ENCODE peak calls at places on chromosomes 1 and 21, in nine cellular contexts. A, S, B, Z, Q, U, N, I and O are unnamed samples.

GRCh38 chr21:14215971-14216621 is at the start of gene RBM11:
- DNase-seq in A (peak), S (peak), B (no peak), Z (peak), Q (peak), U (peak), N (peak), I (peak), O (peak)

GRCh38 chr1:114692947-114693346 is 2.4 kb downstream of the AMPD1 start:
- DNase-seq in A (no peak), S (no peak), B (no peak), Z (no peak), Q (no peak), U (no peak), N (no peak), I (no peak), O (no peak)

GRCh38 chr1:41482001-41482765 is 2.3 kb downstream of the EDN2 start:
- DNase-seq in A (no peak), S (no peak), B (no peak), Z (no peak), Q (no peak), U (no peak), N (no peak), I (no peak), O (no peak)

GRCh38 chr1:100360790-100361232 is 8.5 kb downstream of the CDC14A start:
- DNase-seq in A (no peak), S (peak), B (no peak), Z (peak), Q (no peak), U (no peak), N (no peak), I (no peak), O (no peak)

GRCh38 chr1:55069280-55069679 is 29.9 kb downstream of the PCSK9 start:
- DNase-seq in A (no peak), S (no peak), B (no peak), Z (no peak), Q (no peak), U (no peak), N (no peak), I (no peak), O (no peak)

GRCh38 chr1:39960461-39960958 is 5.6 kb downstream of the MFSD2A start:
- DNase-seq in A (no peak), S (no peak), B (peak), Z (no peak), Q (no peak), U (no peak), N (no peak), I (no peak), O (peak)

GRCh38 chr1:216740334-216740733 is 17.1 kb upstream of the ESRRG start:
- DNase-seq in A (no peak), S (no peak), B (no peak), Z (peak), Q (no peak), U (no peak), N (no peak), I (no peak), O (no peak)

GRCh38 chr1:243946946-243947345 is 96.9 kb upstream of the AKT3 start:
- DNase-seq in A (no peak), S (peak), B (peak), Z (peak), Q (peak), U (no peak), N (no peak), I (peak), O (no peak)

GRCh38 chr1:78831731-78832360 is 174.7 kb downstream of the ADGRL4 start:
- DNase-seq in A (no peak), S (peak), B (no peak), Z (no peak), Q (no peak), U (peak), N (no peak), I (no peak), O (no peak)

GRCh38 chr21:27606422-27606821 is 639.5 kb upstream of the ADAMTS5 start:
- DNase-seq in A (no peak), S (no peak), B (no peak), Z (no peak), Q (no peak), U (no peak), N (no peak), I (no peak), O (no peak)

GRCh38 chr21:31659286-31660133 is at the start of gene SOD1:
- DNase-seq in A (peak), S (peak), B (peak), Z (peak), Q (peak), U (peak), N (peak), I (peak), O (peak)

GRCh38 chr1:52152976-52153375 is 11.1 kb downstream of the ZFYVE9 start:
- DNase-seq in A (no peak), S (peak), B (no peak), Z (no peak), Q (no peak), U (no peak), N (no peak), I (no peak), O (no peak)

GRCh38 chr1:234722904-234723588 is 113.1 kb upstream of the IRF2BP2 start:
- DNase-seq in A (peak), S (peak), B (peak), Z (peak), Q (no peak), U (peak), N (peak), I (no peak), O (no peak)

GRCh38 chr1:195958131-195958530 is 650.1 kb downstream of the KCNT2 start:
- DNase-seq in A (no peak), S (no peak), B (no peak), Z (no peak), Q (no peak), U (no peak), N (no peak), I (no peak), O (no peak)

GRCh38 chr1:26084091-26084561 is 16.7 kb upstream of the TRIM63 start:
- DNase-seq in A (no peak), S (no peak), B (no peak), Z (no peak), Q (no peak), U (no peak), N (no peak), I (no peak), O (no peak)

GRCh38 chr1:160759740-160760139 is 20.7 kb downstream of the SLAMF7 start:
- DNase-seq in A (no peak), S (no peak), B (no peak), Z (no peak), Q (no peak), U (no peak), N (no peak), I (no peak), O (no peak)

GRCh38 chr21:38773108-38774061 is 32.3 kb upstream of the ETS2 start:
- DNase-seq in A (no peak), S (peak), B (no peak), Z (no peak), Q (no peak), U (peak), N (no peak), I (no peak), O (no peak)

GRCh38 chr1:26357121-26357602 is 3.2 kb upstream of the CRYBG2 start:
- DNase-seq in A (no peak), S (no peak), B (no peak), Z (peak), Q (no peak), U (no peak), N (no peak), I (no peak), O (no peak)

GRCh38 chr1:150813028-150813707 is 5.1 kb upstream of the CTSK start:
- DNase-seq in A (peak), S (peak), B (peak), Z (peak), Q (no peak), U (peak), N (peak), I (peak), O (peak)

GRCh38 chr1:151611288-151611790 is 511 bp upstream of the SNX27 start:
- DNase-seq in A (no peak), S (peak), B (no peak), Z (no peak), Q (no peak), U (no peak), N (no peak), I (no peak), O (no peak)

GRCh38 chr21:36806103-36806502 is 107.2 kb downstream of the SIM2 start:
- DNase-seq in A (no peak), S (peak), B (no peak), Z (no peak), Q (no peak), U (no peak), N (no peak), I (no peak), O (no peak)

GRCh38 chr1:107936498-107937481 is 28.2 kb downstream of the VAV3 start:
- DNase-seq in A (no peak), S (peak), B (no peak), Z (peak), Q (no peak), U (peak), N (peak), I (peak), O (no peak)